ENCODE peak calls at places on chromosomes 3 and 15, in seven cellular contexts. W, Y, M, Q, Z, H and A are unnamed samples.

GRCh38 chr15:38069001-38069400 is 134.6 kb downstream of the TMCO5A start:
- DNase-seq in M (no peak), Q (no peak), W (peak; percentile 72), Z (no peak), Y (no peak), H (peak; percentile 82), A (peak; percentile 83)

GRCh38 chr15:74156678-74157411 is 16.7 kb upstream of the ISLR start:
- DNase-seq in M (no peak), Q (no peak), H (no peak), Z (no peak), W (peak; percentile 62), Y (no peak), A (no peak)

GRCh38 chr3:117553461-117553860 is 843.9 kb downstream of the TUSC7 start:
- DNase-seq in H (peak; percentile 29), Y (no peak), W (no peak), M (no peak), Q (no peak), Z (no peak), A (peak; percentile 58)

GRCh38 chr3:54874816-54875556 is 52.9 kb downstream of the LRTM1 start:
- DNase-seq in M (no peak), Z (no peak), W (no peak), Y (no peak), Q (no peak), H (no peak), A (no peak)

GRCh38 chr3:10116138-10116460 is 624 bp downstream of the BRK1 start:
- DNase-seq in Q (no peak), M (no peak), Z (no peak), W (peak; percentile 36), H (peak; percentile 55), Y (no peak), A (peak; percentile 48)

GRCh38 chr3:152235709-152236298 is 32.9 kb upstream of the MBNL1 start:
- DNase-seq in M (no peak), H (peak; percentile 15), Z (no peak), Q (no peak), Y (no peak), W (no peak), A (peak; percentile 70)

GRCh38 chr3:20111836-20112235 is 71.6 kb downstream of the KAT2B start:
- DNase-seq in H (peak; percentile 50), Z (no peak), M (no peak), W (no peak), Y (no peak), Q (no peak), A (no peak)

GRCh38 chr3:52147804-52148203 is 6.4 kb downstream of the POC1A start:
- DNase-seq in Q (no peak), Z (no peak), W (no peak), H (no peak), M (no peak), Y (no peak), A (no peak)

GRCh38 chr3:46692566-46692983 is 904 bp downstream of the ALS2CL start:
- DNase-seq in W (no peak), Z (no peak), H (peak; percentile 43), Q (peak; percentile 85), M (peak; percentile 90), Y (no peak), A (no peak)

GRCh38 chr3:45489730-45490309 is 101.4 kb downstream of the LARS2 start:
- DNase-seq in Y (no peak), M (no peak), H (no peak), Q (no peak), W (no peak), Z (no peak), A (no peak)

GRCh38 chr15:94052711-94053110 is 178.7 kb upstream of the MCTP2 start:
- DNase-seq in M (no peak), H (no peak), W (no peak), Q (no peak), Y (no peak), Z (no peak), A (no peak)

GRCh38 chr3:23696842-23697241 is 108.9 kb upstream of the UBE2E1 start:
- DNase-seq in Q (no peak), M (no peak), W (peak; percentile 46), H (no peak), Z (no peak), Y (no peak), A (no peak)

GRCh38 chr3:36792342-36792741 is 28.0 kb upstream of the DCLK3 start:
- DNase-seq in Y (no peak), H (peak; percentile 10), W (peak; percentile 39), Q (no peak), M (no peak), Z (no peak), A (peak; percentile 10)

GRCh38 chr3:152205097-152205593 is 63.6 kb upstream of the MBNL1 start:
- DNase-seq in Q (no peak), M (no peak), Y (no peak), W (no peak), Z (no peak), H (no peak), A (no peak)

GRCh38 chr3:71570453-71571038 is 13.0 kb downstream of the FOXP1 start:
- DNase-seq in Q (no peak), Y (no peak), Z (no peak), H (no peak), W (no peak), M (no peak), A (no peak)

GRCh38 chr3:73380735-73381532 is 243.8 kb downstream of the PDZRN3 start:
- DNase-seq in H (no peak), Q (no peak), M (no peak), Y (no peak), Z (no peak), W (no peak), A (no peak)

GRCh38 chr15:80068578-80068977 is 9.1 kb downstream of the ZFAND6 start:
- DNase-seq in Z (no peak), Q (no peak), W (no peak), Y (no peak), M (no peak), H (no peak), A (no peak)

GRCh38 chr15:57509121-57509520 is 82.6 kb upstream of the MYZAP start:
- DNase-seq in Q (no peak), M (no peak), H (no peak), Y (no peak), Z (no peak), W (no peak), A (peak; percentile 72)

GRCh38 chr3:32391643-32392529 is at the start of gene CMTM7:
- DNase-seq in Q (peak; percentile 63), H (peak; percentile 74), M (peak; percentile 82), W (peak; percentile 74), Y (peak; percentile 51), Z (peak; percentile 51), A (peak; percentile 79)

GRCh38 chr3:183252973-183253363 is at the start of gene B3GNT5:
- DNase-seq in Z (no peak), Q (peak; percentile 73), H (peak; percentile 65), W (no peak), M (peak; percentile 90), Y (no peak), A (peak; percentile 37)

GRCh38 chr15:93974804-93975481 is 256.4 kb upstream of the MCTP2 start:
- DNase-seq in M (peak; percentile 45), Y (no peak), Z (no peak), W (peak; percentile 17), H (peak; percentile 49), Q (peak; percentile 13), A (no peak)